ENCODE peak calls at places on chromosomes 4 and X, in four cellular contexts. Z is hepatic stellate cell, C is midbrain, Q is M059J. S is an unnamed sample.

GRCh38 chrX:115561605-115562491 is 874 bp downstream of the PLS3 start:
- DNase-seq in Z (peak; percentile 58), C (peak; percentile 21), Q (peak; percentile 71), S (peak; percentile 57)

GRCh38 chrX:107626916-107627315 is 1.4 kb upstream of the PRPS1 start:
- DNase-seq in Z (no peak), C (no peak), Q (peak; percentile 5), S (no peak)

GRCh38 chrX:68685722-68686683 is 38.5 kb downstream of the STARD8 start:
- DNase-seq in Z (peak; percentile 59), C (no peak), Q (peak; percentile 72), S (peak; percentile 75)

GRCh38 chr4:182143822-182144620 is 99.2 kb upstream of the TENM3 start:
- DNase-seq in Z (no peak), C (peak; percentile 13), Q (peak; percentile 80), S (peak; percentile 20)

GRCh38 chrX:153708415-153708814 is 15.8 kb downstream of the BCAP31 start:
- DNase-seq in Z (peak; percentile 79), C (peak; percentile 64), Q (peak; percentile 91), S (peak; percentile 79)

GRCh38 chr4:102022343-102022742 is 231.8 kb downstream of the BANK1 start:
- DNase-seq in Z (no peak), C (no peak), Q (no peak), S (peak; percentile 70)

GRCh38 chr4:20615492-20616136 is 84.6 kb upstream of the PACRGL start:
- DNase-seq in Z (no peak), C (no peak), Q (peak; percentile 87), S (no peak)

GRCh38 chrX:136694491-136695087 is 46.6 kb downstream of the CD40LG start:
- DNase-seq in Z (peak; percentile 34), C (peak; percentile 24), Q (peak; percentile 53), S (peak; percentile 48)

GRCh38 chr4:95627004-95627403 is 78.2 kb upstream of the UNC5C start:
- DNase-seq in Z (peak; percentile 1), C (no peak), Q (no peak), S (no peak)

GRCh38 chr4:182189107-182189878 is 53.9 kb upstream of the TENM3 start:
- DNase-seq in Z (no peak), C (no peak), Q (peak; percentile 95), S (no peak)

GRCh38 chr4:120753854-120754253 is 168.7 kb downstream of the PRDM5 start:
- DNase-seq in Z (no peak), C (no peak), Q (no peak), S (peak; percentile 21)

GRCh38 chrX:57674861-57675260 is 5.2 kb downstream of the NLRP2B start:
- DNase-seq in Z (no peak), C (no peak), Q (no peak), S (no peak)

GRCh38 chr4:75344915-75345314 is 169.3 kb downstream of the RCHY1 start:
- DNase-seq in Z (peak; percentile 28), C (no peak), Q (peak; percentile 40), S (no peak)

GRCh38 chr4:21304061-21304541 is 603.8 kb downstream of the PACRGL start:
- DNase-seq in Z (no peak), C (peak; percentile 42), Q (peak; percentile 3), S (no peak)

GRCh38 chrX:1163231-1163630 is 49.2 kb downstream of the CRLF2 start:
- DNase-seq in Z (no peak), C (no peak), Q (no peak), S (no peak)

GRCh38 chr4:67558493-67558892 is at the start of gene STAP1:
- DNase-seq in Z (no peak), C (no peak), Q (no peak), S (no peak)

GRCh38 chrX:67636532-67636931 is 92.7 kb downstream of the AR start:
- DNase-seq in Z (peak; percentile 9), C (no peak), Q (peak; percentile 34), S (no peak)

S was measured in lung microvascular endothelial cell.